ENCODE peak calls at places on chromosomes 6 and 20, in six cellular contexts. B is heart right ventricle, L is left ventricle myocardium inferior, N is psoas muscle, U is iPS DF 6.9, O is heart left ventricle. J is an unnamed sample.
A peak's percentile ranks its signal among the peaks of the same experiment; 100 is the strongest.

GRCh38 chr6:170045563-170045960 is 245.3 kb downstream of the DLL1 start:
- DNase-seq in B (no peak), L (no peak), N (no peak), U (no peak), O (no peak), J (no peak)

GRCh38 chr6:163701761-163702160 is 287.2 kb downstream of the QKI start:
- DNase-seq in B (no peak), L (no peak), N (no peak), U (no peak), O (no peak), J (no peak)

GRCh38 chr20:43448748-43449535 is 8.8 kb upstream of the SRSF6 start:
- DNase-seq in B (no peak), L (no peak), N (no peak), U (no peak), O (no peak), J (peak; percentile 59)

GRCh38 chr6:105483492-105483891 is 80.6 kb upstream of the PREP start:
- DNase-seq in B (no peak), L (no peak), N (no peak), U (no peak), O (no peak), J (peak; percentile 32)

GRCh38 chr20:11057624-11058023 is 383.8 kb upstream of the JAG1 start:
- DNase-seq in B (no peak), L (no peak), N (no peak), U (no peak), O (no peak), J (no peak)

GRCh38 chr6:109892451-109893435 is 85.4 kb upstream of the GPR6 start:
- DNase-seq in B (no peak), L (no peak), N (no peak), U (peak; percentile 33), O (no peak), J (no peak)

GRCh38 chr6:16626650-16627049 is 134.6 kb downstream of the ATXN1 start:
- DNase-seq in B (no peak), L (no peak), N (no peak), U (no peak), O (no peak), J (no peak)

GRCh38 chr6:169099411-169100202 is 154.0 kb downstream of the THBS2 start:
- DNase-seq in B (no peak), L (no peak), N (no peak), U (peak; percentile 11), O (no peak), J (peak; percentile 43)

GRCh38 chr6:156582509-156582992 is 194.6 kb upstream of the ARID1B start:
- DNase-seq in B (no peak), L (no peak), N (no peak), U (no peak), O (no peak), J (no peak)

GRCh38 chr6:89655122-89655521 is 16.6 kb upstream of the LYRM2 start:
- DNase-seq in B (no peak), L (no peak), N (no peak), U (no peak), O (no peak), J (no peak)

GRCh38 chr6:94350833-94351232 is 931.5 kb upstream of the EPHA7 start:
- DNase-seq in B (no peak), L (no peak), N (no peak), U (no peak), O (no peak), J (no peak)

GRCh38 chr6:118370722-118371121 is 177.4 kb upstream of the PLN start:
- DNase-seq in B (peak; percentile 58), L (no peak), N (no peak), U (no peak), O (peak; percentile 37), J (peak; percentile 7)

GRCh38 chr20:63008541-63009043 is 1.8 kb upstream of the BHLHE23 start:
- DNase-seq in B (no peak), L (no peak), N (no peak), U (no peak), O (no peak), J (no peak)

GRCh38 chr20:17854307-17854903 is 114.2 kb downstream of the SNX5 start:
- DNase-seq in B (peak; percentile 77), L (peak; percentile 68), N (peak; percentile 79), U (no peak), O (peak; percentile 66), J (peak; percentile 51)

GRCh38 chr20:33490023-33490933 is at the start of gene CBFA2T2:
- DNase-seq in B (peak; percentile 66), L (peak; percentile 68), N (peak; percentile 84), U (no peak), O (peak; percentile 75), J (peak; percentile 73)

GRCh38 chr6:163711615-163712568 is 297.4 kb downstream of the QKI start:
- DNase-seq in B (peak; percentile 83), L (peak; percentile 89), N (peak; percentile 95), U (no peak), O (peak; percentile 81), J (no peak)

DNA sequence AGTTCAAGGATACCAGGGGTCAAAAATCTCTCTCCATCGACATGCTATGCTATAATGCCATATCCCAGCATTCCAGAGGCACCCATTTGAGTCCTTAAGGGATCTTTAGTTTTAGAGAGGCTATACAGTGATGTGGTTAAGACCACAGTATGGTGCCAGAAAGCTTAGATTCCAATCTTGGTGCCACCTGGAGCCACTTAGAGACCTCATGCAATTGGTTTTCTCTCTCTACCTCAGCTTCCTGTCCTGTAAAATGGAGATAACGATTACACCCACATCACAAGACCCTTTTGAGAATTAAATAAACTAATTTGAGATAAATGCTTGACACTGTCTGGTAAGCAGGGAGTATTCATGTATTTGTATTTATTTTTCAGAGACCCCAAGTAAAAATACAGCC is 39.0 kb downstream of the PLAGL1 start:
- DNase-seq in B (no peak), L (no peak), N (no peak), U (no peak), O (no peak), J (no peak)
- H3K4me1 ChIP-seq in B (no peaks in the 10 kb centered on the region), L (peaks cover 43% of the 10 kb centered on the region), N (no peaks in the 10 kb centered on the region), U (peaks cover 6% of the 10 kb centered on the region), O (peaks cover 23% of the 10 kb centered on the region), J (peaks cover 35% of the 10 kb centered on the region)

GRCh38 chr6:30766461-30767157 is 22.3 kb upstream of the IER3 start:
- DNase-seq in B (no peak), L (no peak), N (no peak), U (no peak), O (peak; percentile 43), J (no peak)
- H3K27ac ChIP-seq in B (no peak overlapping the region), L (peak overlapping the region; percentile 32), N (no peak overlapping the region), U (no peak overlapping the region), O (no peak overlapping the region), J (peak overlapping the region; percentile 16)

GRCh38 chr6:44149369-44150012 is 9.1 kb upstream of the CAPN11 start:
- DNase-seq in B (no peak), L (no peak), N (no peak), U (no peak), O (no peak), J (no peak)
- H3K4me1 ChIP-seq in B (no peaks in the 10 kb centered on the region), L (peaks cover 16% of the 10 kb centered on the region), N (no peaks in the 10 kb centered on the region), U (no peaks in the 10 kb centered on the region), O (peaks cover 5% of the 10 kb centered on the region), J (no peaks in the 10 kb centered on the region)

DNA sequence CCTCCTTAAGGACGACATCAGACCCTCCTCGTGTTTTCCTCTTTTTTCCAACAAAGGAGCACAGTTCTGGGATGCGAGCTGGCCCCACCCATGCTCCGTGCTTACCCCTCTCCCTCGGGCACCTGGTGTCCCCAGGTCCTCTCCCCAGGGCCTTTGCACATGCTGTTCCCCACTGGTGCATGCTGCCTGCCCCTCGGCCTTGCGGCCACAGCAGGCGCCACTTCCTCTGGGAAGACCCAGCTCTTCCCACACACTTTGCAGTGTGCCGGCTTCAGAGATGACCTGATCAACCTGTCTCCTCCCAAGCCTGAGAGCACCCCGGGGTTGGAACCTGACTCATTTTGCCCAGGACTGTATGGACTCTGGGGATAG is 39.8 kb downstream of the GNAS-AS1 start:
- DNase-seq in B (no peak), L (no peak), N (no peak), U (no peak), O (no peak), J (no peak)
- H3K27ac ChIP-seq in B (no peak overlapping the region), L (no peak overlapping the region), N (no peak overlapping the region), U (no peak overlapping the region), O (no peak overlapping the region), J (no peak overlapping the region)

GRCh38 chr6:130980310-130981032 is 82.6 kb downstream of the EPB41L2 start:
- DNase-seq in B (no peak), L (no peak), N (no peak), U (no peak), O (no peak), J (no peak)
- H3K4me1 ChIP-seq in B (peaks cover 33% of the 10 kb centered on the region), L (peaks cover 71% of the 10 kb centered on the region), N (no peaks in the 10 kb centered on the region), U (peaks cover 2% of the 10 kb centered on the region), O (peaks cover 47% of the 10 kb centered on the region), J (peaks cover 31% of the 10 kb centered on the region)

GRCh38 chr20:50311308-50312001 is 120.8 kb downstream of the CEBPB start:
- DNase-seq in B (no peak), L (no peak), N (no peak), U (no peak), O (no peak), J (no peak)
- H3K27ac ChIP-seq in B (no peak overlapping the region), L (peak overlapping the region; percentile 70), N (no peak overlapping the region), U (no peak overlapping the region), O (no peak overlapping the region), J (no peak overlapping the region)